ENCODE peak calls at places on chromosomes 7 and 10, in six cellular contexts. L, B, S, K, C and E are unnamed samples.

GRCh38 chr7:2566348-2566889 is 7.6 kb downstream of the IQCE start:
- DNase-seq in S (no peak), C (no peak), K (no peak), B (no peak), L (no peak), E (no peak)

GRCh38 chr10:132591166-132591971 is 53.8 kb downstream of the INPP5A start:
- DNase-seq in K (no peak), C (no peak), B (no peak), S (no peak), L (peak; percentile 81), E (peak; percentile 17)

GRCh38 chr10:84333864-84334451 is 5.6 kb downstream of the CCSER2 start:
- DNase-seq in L (no peak), S (no peak), C (peak; percentile 76), B (no peak), K (no peak), E (peak; percentile 39)

GRCh38 chr7:135718219-135718618 is 9.8 kb downstream of the SLC13A4 start:
- DNase-seq in C (no peak), B (no peak), K (no peak), S (no peak), L (no peak), E (no peak)

GRCh38 chr10:50503661-50504320 is 120.0 kb downstream of the SGMS1 start:
- DNase-seq in S (no peak), L (no peak), K (no peak), B (no peak), C (no peak), E (no peak)

GRCh38 chr10:89347706-89348457 is 20.1 kb downstream of the IFIT3 start:
- DNase-seq in L (no peak), C (no peak), S (no peak), K (no peak), B (no peak), E (no peak)

GRCh38 chr10:14477408-14477710 is 146.6 kb upstream of the FRMD4A start:
- DNase-seq in C (no peak), B (no peak), S (no peak), K (no peak), L (no peak), E (no peak)

GRCh38 chr7:129401968-129402860 is 32.0 kb upstream of the STRIP2 start:
- DNase-seq in K (no peak), L (no peak), S (no peak), C (no peak), B (no peak), E (peak; percentile 33)

GRCh38 chr7:151245360-151246160 is 2.9 kb downstream of the SMARCD3 start:
- DNase-seq in K (peak; percentile 70), S (no peak), C (peak; percentile 62), B (peak; percentile 85), L (peak; percentile 61), E (peak; percentile 75)

GRCh38 chr7:158507917-158508316 is 79.7 kb downstream of the PTPRN2 start:
- DNase-seq in S (no peak), B (no peak), L (no peak), C (no peak), K (no peak), E (no peak)

GRCh38 chr7:15950299-15950698 is 263.8 kb upstream of the MEOX2 start:
- DNase-seq in C (no peak), B (no peak), L (no peak), S (no peak), K (no peak), E (no peak)

GRCh38 chr10:8323443-8324054 is 269.1 kb downstream of the GATA3 start:
- DNase-seq in S (no peak), C (no peak), B (no peak), L (no peak), K (no peak), E (no peak)

GRCh38 chr10:42933454-42934340 is 143.2 kb upstream of the RET start:
- DNase-seq in K (peak; percentile 64), C (peak; percentile 29), B (no peak), L (peak; percentile 64), S (peak; percentile 10), E (peak; percentile 98)

GRCh38 chr7:18685961-18686360 is 190.4 kb downstream of the HDAC9 start:
- DNase-seq in L (no peak), K (no peak), C (no peak), B (no peak), S (no peak), E (no peak)

GRCh38 chr7:26182283-26182682 is 18.3 kb downstream of the HNRNPA2B1 start:
- DNase-seq in K (no peak), L (peak; percentile 51), C (no peak), S (no peak), B (no peak), E (peak; percentile 41)

GRCh38 chr10:93006435-93007039 is 54.1 kb upstream of the CYP26C1 start:
- DNase-seq in L (no peak), B (peak; percentile 26), C (no peak), S (peak; percentile 23), K (no peak), E (peak; percentile 64)

GRCh38 chr7:46742608-46743000 is 821.5 kb upstream of the IGFBP3 start:
- DNase-seq in L (no peak), B (no peak), K (no peak), S (no peak), C (no peak), E (no peak)

GRCh38 chr10:30985552-30985951 is 46.1 kb downstream of the ZNF438 start:
- DNase-seq in C (no peak), S (no peak), B (no peak), L (no peak), K (no peak), E (no peak)

GRCh38 chr7:36249091-36249490 is 96.0 kb downstream of the EEPD1 start:
- DNase-seq in C (no peak), K (no peak), S (no peak), B (no peak), L (no peak), E (no peak)

GRCh38 chr10:66713387-66713786 is 212.4 kb upstream of the LRRTM3 start:
- DNase-seq in C (no peak), L (no peak), S (no peak), B (no peak), K (no peak), E (no peak)

GRCh38 chr7:117012284-117013174 is 59.2 kb downstream of the ST7 start:
- DNase-seq in B (peak; percentile 47), C (no peak), L (no peak), S (no peak), K (no peak), E (peak; percentile 64)

GRCh38 chr7:102239206-102239820 is 47.4 kb upstream of the SH2B2 start:
- DNase-seq in C (no peak), K (no peak), B (no peak), S (no peak), L (no peak), E (no peak)

GRCh38 chr10:73625884-73626753 is 15.2 kb downstream of the MYOZ1 start:
- DNase-seq in K (peak; percentile 96), C (peak; percentile 91), L (peak; percentile 98), S (peak; percentile 97), B (peak; percentile 79), E (peak; percentile 99)

GRCh38 chr10:49409755-49410154 is 13.9 kb upstream of the DRGX start:
- DNase-seq in S (no peak), K (no peak), B (no peak), C (no peak), L (peak; percentile 72), E (no peak)

GRCh38 chr10:103519798-103520197 is 26.3 kb downstream of the NEURL1 start:
- DNase-seq in S (no peak), K (no peak), L (no peak), C (no peak), B (no peak), E (no peak)

GRCh38 chr10:59243611-59244195 is 67.3 kb downstream of the PHYHIPL start:
- DNase-seq in B (no peak), S (no peak), L (no peak), C (no peak), K (no peak), E (no peak)

GRCh38 chr10:84944187-84944586 is 615.8 kb downstream of the CCSER2 start:
- DNase-seq in L (no peak), K (no peak), S (no peak), B (no peak), C (no peak), E (no peak)

GRCh38 chr7:105204520-105204919 is 184.2 kb downstream of the SRPK2 start:
- DNase-seq in B (no peak), K (no peak), L (no peak), C (no peak), S (no peak), E (no peak)